ENCODE peak calls at places on chromosomes 3 and 15, in nine cellular contexts. One of them, this sample, is unnamed.

GRCh38 chr3:66816110-66816761 is 181.9 kb upstream of the KBTBD8 start:
- DNase-seq in NCI-H1436: peak
- DNase-seq in stomach: no peak
- DNase-seq in stromal cell of bone marrow: no peak
- DNase-seq in activated CD4-positive, alpha-beta T cell treated with anti-CD3 and anti-CD28 coated beads, Interleukin-2, amount 50 U/mL, for 24 hours: peak
- DNase-seq in central memory CD4-positive, alpha-beta T cell: peak
- DNase-seq in AG08395: peak
- DNase-seq in GM12865: peak
- DNase-seq in CD4-positive, CD25-positive, alpha-beta regulatory T cell: peak
- DNase-seq in this sample: no peak

GRCh38 chr3:123397921-123398785 is 50.7 kb downstream of the ADCY5 start:
- DNase-seq in NCI-H1436: no peak
- DNase-seq in stomach: no peak
- DNase-seq in stromal cell of bone marrow: no peak
- DNase-seq in activated CD4-positive, alpha-beta T cell treated with anti-CD3 and anti-CD28 coated beads, Interleukin-2, amount 50 U/mL, for 24 hours: no peak
- DNase-seq in central memory CD4-positive, alpha-beta T cell: no peak
- DNase-seq in AG08395: no peak
- DNase-seq in GM12865: no peak
- DNase-seq in CD4-positive, CD25-positive, alpha-beta regulatory T cell: no peak
- DNase-seq in this sample: no peak

GRCh38 chr3:122668930-122669730 is 11.5 kb upstream of the PARP14 start:
- DNase-seq in NCI-H1436: no peak
- DNase-seq in stomach: no peak
- DNase-seq in stromal cell of bone marrow: peak
- DNase-seq in activated CD4-positive, alpha-beta T cell treated with anti-CD3 and anti-CD28 coated beads, Interleukin-2, amount 50 U/mL, for 24 hours: peak
- DNase-seq in central memory CD4-positive, alpha-beta T cell: no peak
- DNase-seq in AG08395: peak
- DNase-seq in GM12865: peak
- DNase-seq in CD4-positive, CD25-positive, alpha-beta regulatory T cell: no peak
- DNase-seq in this sample: no peak

GRCh38 chr3:126259411-126260391 is 79.3 kb upstream of the ALDH1L1 start:
- DNase-seq in NCI-H1436: no peak
- DNase-seq in stomach: peak
- DNase-seq in stromal cell of bone marrow: no peak
- DNase-seq in activated CD4-positive, alpha-beta T cell treated with anti-CD3 and anti-CD28 coated beads, Interleukin-2, amount 50 U/mL, for 24 hours: no peak
- DNase-seq in central memory CD4-positive, alpha-beta T cell: no peak
- DNase-seq in AG08395: peak
- DNase-seq in GM12865: peak
- DNase-seq in CD4-positive, CD25-positive, alpha-beta regulatory T cell: no peak
- DNase-seq in this sample: peak

GRCh38 chr15:99135194-99135593 is 30.3 kb downstream of the SYNM start:
- DNase-seq in NCI-H1436: no peak
- DNase-seq in stomach: no peak
- DNase-seq in stromal cell of bone marrow: no peak
- DNase-seq in activated CD4-positive, alpha-beta T cell treated with anti-CD3 and anti-CD28 coated beads, Interleukin-2, amount 50 U/mL, for 24 hours: no peak
- DNase-seq in central memory CD4-positive, alpha-beta T cell: no peak
- DNase-seq in AG08395: no peak
- DNase-seq in GM12865: peak
- DNase-seq in CD4-positive, CD25-positive, alpha-beta regulatory T cell: no peak
- DNase-seq in this sample: no peak

GRCh38 chr3:126180477-126181397 is at the start of gene ALDH1L1:
- DNase-seq in NCI-H1436: no peak
- DNase-seq in stomach: peak
- DNase-seq in stromal cell of bone marrow: no peak
- DNase-seq in activated CD4-positive, alpha-beta T cell treated with anti-CD3 and anti-CD28 coated beads, Interleukin-2, amount 50 U/mL, for 24 hours: no peak
- DNase-seq in central memory CD4-positive, alpha-beta T cell: no peak
- DNase-seq in AG08395: no peak
- DNase-seq in GM12865: no peak
- DNase-seq in CD4-positive, CD25-positive, alpha-beta regulatory T cell: no peak
- DNase-seq in this sample: peak

GRCh38 chr15:56194035-56194434 is 49.6 kb downstream of the RFX7 start:
- DNase-seq in NCI-H1436: no peak
- DNase-seq in stomach: no peak
- DNase-seq in stromal cell of bone marrow: no peak
- DNase-seq in activated CD4-positive, alpha-beta T cell treated with anti-CD3 and anti-CD28 coated beads, Interleukin-2, amount 50 U/mL, for 24 hours: no peak
- DNase-seq in central memory CD4-positive, alpha-beta T cell: no peak
- DNase-seq in AG08395: no peak
- DNase-seq in GM12865: no peak
- DNase-seq in CD4-positive, CD25-positive, alpha-beta regulatory T cell: no peak
- DNase-seq in this sample: no peak

GRCh38 chr15:59587085-59587826 is 24.3 kb upstream of the GCNT3 start:
- DNase-seq in NCI-H1436: peak
- DNase-seq in stomach: no peak
- DNase-seq in stromal cell of bone marrow: no peak
- DNase-seq in activated CD4-positive, alpha-beta T cell treated with anti-CD3 and anti-CD28 coated beads, Interleukin-2, amount 50 U/mL, for 24 hours: no peak
- DNase-seq in central memory CD4-positive, alpha-beta T cell: no peak
- DNase-seq in AG08395: no peak
- DNase-seq in GM12865: no peak
- DNase-seq in CD4-positive, CD25-positive, alpha-beta regulatory T cell: no peak
- DNase-seq in this sample: no peak

GRCh38 chr3:16452265-16452664 is 61.2 kb downstream of the RFTN1 start:
- DNase-seq in NCI-H1436: no peak
- DNase-seq in stomach: no peak
- DNase-seq in stromal cell of bone marrow: no peak
- DNase-seq in activated CD4-positive, alpha-beta T cell treated with anti-CD3 and anti-CD28 coated beads, Interleukin-2, amount 50 U/mL, for 24 hours: no peak
- DNase-seq in central memory CD4-positive, alpha-beta T cell: no peak
- DNase-seq in AG08395: peak
- DNase-seq in GM12865: no peak
- DNase-seq in CD4-positive, CD25-positive, alpha-beta regulatory T cell: no peak
- DNase-seq in this sample: no peak

GRCh38 chr3:172177803-172178316 is 138.5 kb downstream of the FNDC3B start:
- DNase-seq in NCI-H1436: no peak
- DNase-seq in stomach: no peak
- DNase-seq in stromal cell of bone marrow: no peak
- DNase-seq in activated CD4-positive, alpha-beta T cell treated with anti-CD3 and anti-CD28 coated beads, Interleukin-2, amount 50 U/mL, for 24 hours: no peak
- DNase-seq in central memory CD4-positive, alpha-beta T cell: no peak
- DNase-seq in AG08395: no peak
- DNase-seq in GM12865: no peak
- DNase-seq in CD4-positive, CD25-positive, alpha-beta regulatory T cell: no peak
- DNase-seq in this sample: no peak

GRCh38 chr3:162391301-162391700 is 894.7 kb downstream of the OTOL1 start:
- DNase-seq in NCI-H1436: no peak
- DNase-seq in stomach: no peak
- DNase-seq in stromal cell of bone marrow: peak
- DNase-seq in activated CD4-positive, alpha-beta T cell treated with anti-CD3 and anti-CD28 coated beads, Interleukin-2, amount 50 U/mL, for 24 hours: no peak
- DNase-seq in central memory CD4-positive, alpha-beta T cell: no peak
- DNase-seq in AG08395: peak
- DNase-seq in GM12865: no peak
- DNase-seq in CD4-positive, CD25-positive, alpha-beta regulatory T cell: no peak
- DNase-seq in this sample: no peak

GRCh38 chr3:81339040-81339845 is 422.2 kb downstream of the GBE1 start:
- DNase-seq in NCI-H1436: no peak
- DNase-seq in stomach: no peak
- DNase-seq in stromal cell of bone marrow: no peak
- DNase-seq in activated CD4-positive, alpha-beta T cell treated with anti-CD3 and anti-CD28 coated beads, Interleukin-2, amount 50 U/mL, for 24 hours: no peak
- DNase-seq in central memory CD4-positive, alpha-beta T cell: no peak
- DNase-seq in AG08395: peak
- DNase-seq in GM12865: peak
- DNase-seq in CD4-positive, CD25-positive, alpha-beta regulatory T cell: no peak
- DNase-seq in this sample: no peak

GRCh38 chr15:51620647-51621046 is 1.9 kb downstream of the DMXL2 start:
- DNase-seq in NCI-H1436: no peak
- DNase-seq in stomach: no peak
- DNase-seq in stromal cell of bone marrow: no peak
- DNase-seq in activated CD4-positive, alpha-beta T cell treated with anti-CD3 and anti-CD28 coated beads, Interleukin-2, amount 50 U/mL, for 24 hours: no peak
- DNase-seq in central memory CD4-positive, alpha-beta T cell: no peak
- DNase-seq in AG08395: no peak
- DNase-seq in GM12865: peak
- DNase-seq in CD4-positive, CD25-positive, alpha-beta regulatory T cell: no peak
- DNase-seq in this sample: no peak

GRCh38 chr15:76903251-76903681 is 1.9 kb downstream of the SCAPER start:
- DNase-seq in NCI-H1436: peak
- DNase-seq in stomach: no peak
- DNase-seq in stromal cell of bone marrow: no peak
- DNase-seq in activated CD4-positive, alpha-beta T cell treated with anti-CD3 and anti-CD28 coated beads, Interleukin-2, amount 50 U/mL, for 24 hours: peak
- DNase-seq in central memory CD4-positive, alpha-beta T cell: peak
- DNase-seq in AG08395: peak
- DNase-seq in GM12865: peak
- DNase-seq in CD4-positive, CD25-positive, alpha-beta regulatory T cell: peak
- DNase-seq in this sample: no peak

GRCh38 chr15:45106002-45106790 is 7.8 kb downstream of the DUOX2 start:
- DNase-seq in NCI-H1436: no peak
- DNase-seq in stomach: peak
- DNase-seq in stromal cell of bone marrow: no peak
- DNase-seq in activated CD4-positive, alpha-beta T cell treated with anti-CD3 and anti-CD28 coated beads, Interleukin-2, amount 50 U/mL, for 24 hours: no peak
- DNase-seq in central memory CD4-positive, alpha-beta T cell: no peak
- DNase-seq in AG08395: no peak
- DNase-seq in GM12865: no peak
- DNase-seq in CD4-positive, CD25-positive, alpha-beta regulatory T cell: no peak
- DNase-seq in this sample: no peak

GRCh38 chr15:51227967-51228783 is 110.2 kb downstream of the CYP19A1 start:
- DNase-seq in NCI-H1436: peak
- DNase-seq in stomach: no peak
- DNase-seq in stromal cell of bone marrow: peak
- DNase-seq in activated CD4-positive, alpha-beta T cell treated with anti-CD3 and anti-CD28 coated beads, Interleukin-2, amount 50 U/mL, for 24 hours: peak
- DNase-seq in central memory CD4-positive, alpha-beta T cell: no peak
- DNase-seq in AG08395: peak
- DNase-seq in GM12865: peak
- DNase-seq in CD4-positive, CD25-positive, alpha-beta regulatory T cell: no peak
- DNase-seq in this sample: no peak

GRCh38 chr15:41281236-41281635 is 50.2 kb downstream of the CHP1 start:
- DNase-seq in NCI-H1436: no peak
- DNase-seq in stomach: no peak
- DNase-seq in stromal cell of bone marrow: peak
- DNase-seq in activated CD4-positive, alpha-beta T cell treated with anti-CD3 and anti-CD28 coated beads, Interleukin-2, amount 50 U/mL, for 24 hours: no peak
- DNase-seq in central memory CD4-positive, alpha-beta T cell: no peak
- DNase-seq in AG08395: peak
- DNase-seq in GM12865: no peak
- DNase-seq in CD4-positive, CD25-positive, alpha-beta regulatory T cell: no peak
- DNase-seq in this sample: no peak

GRCh38 chr3:111852540-111852939 is 6.5 kb upstream of the PHLDB2 start:
- DNase-seq in NCI-H1436: no peak
- DNase-seq in stomach: no peak
- DNase-seq in stromal cell of bone marrow: no peak
- DNase-seq in activated CD4-positive, alpha-beta T cell treated with anti-CD3 and anti-CD28 coated beads, Interleukin-2, amount 50 U/mL, for 24 hours: no peak
- DNase-seq in central memory CD4-positive, alpha-beta T cell: no peak
- DNase-seq in AG08395: no peak
- DNase-seq in GM12865: no peak
- DNase-seq in CD4-positive, CD25-positive, alpha-beta regulatory T cell: no peak
- DNase-seq in this sample: no peak

GRCh38 chr3:83523470-83524073 is 1435.2 kb upstream of the CADM2 start:
- DNase-seq in NCI-H1436: peak
- DNase-seq in stomach: no peak
- DNase-seq in stromal cell of bone marrow: peak
- DNase-seq in activated CD4-positive, alpha-beta T cell treated with anti-CD3 and anti-CD28 coated beads, Interleukin-2, amount 50 U/mL, for 24 hours: no peak
- DNase-seq in central memory CD4-positive, alpha-beta T cell: no peak
- DNase-seq in AG08395: no peak
- DNase-seq in GM12865: peak
- DNase-seq in CD4-positive, CD25-positive, alpha-beta regulatory T cell: no peak
- DNase-seq in this sample: no peak

GRCh38 chr3:130894130-130894872 is 417 bp downstream of the ATP2C1 start:
- DNase-seq in NCI-H1436: peak
- DNase-seq in stomach: peak
- DNase-seq in stromal cell of bone marrow: no peak
- DNase-seq in activated CD4-positive, alpha-beta T cell treated with anti-CD3 and anti-CD28 coated beads, Interleukin-2, amount 50 U/mL, for 24 hours: peak
- DNase-seq in central memory CD4-positive, alpha-beta T cell: peak
- DNase-seq in AG08395: peak
- DNase-seq in GM12865: peak
- DNase-seq in CD4-positive, CD25-positive, alpha-beta regulatory T cell: no peak
- DNase-seq in this sample: peak

GRCh38 chr3:97970131-97970530 is 2.1 kb downstream of the RIOX2 start:
- DNase-seq in NCI-H1436: no peak
- DNase-seq in stomach: no peak
- DNase-seq in stromal cell of bone marrow: no peak
- DNase-seq in activated CD4-positive, alpha-beta T cell treated with anti-CD3 and anti-CD28 coated beads, Interleukin-2, amount 50 U/mL, for 24 hours: no peak
- DNase-seq in central memory CD4-positive, alpha-beta T cell: no peak
- DNase-seq in AG08395: no peak
- DNase-seq in GM12865: no peak
- DNase-seq in CD4-positive, CD25-positive, alpha-beta regulatory T cell: no peak
- DNase-seq in this sample: no peak

GRCh38 chr3:31705726-31706125 is 173.0 kb downstream of the STT3B start:
- DNase-seq in NCI-H1436: no peak
- DNase-seq in stomach: no peak
- DNase-seq in stromal cell of bone marrow: no peak
- DNase-seq in activated CD4-positive, alpha-beta T cell treated with anti-CD3 and anti-CD28 coated beads, Interleukin-2, amount 50 U/mL, for 24 hours: no peak
- DNase-seq in central memory CD4-positive, alpha-beta T cell: no peak
- DNase-seq in AG08395: no peak
- DNase-seq in GM12865: no peak
- DNase-seq in CD4-positive, CD25-positive, alpha-beta regulatory T cell: no peak
- DNase-seq in this sample: no peak

GRCh38 chr3:87997298-87997697 is 61.5 kb downstream of the CGGBP1 start:
- DNase-seq in NCI-H1436: no peak
- DNase-seq in stomach: no peak
- DNase-seq in stromal cell of bone marrow: peak
- DNase-seq in activated CD4-positive, alpha-beta T cell treated with anti-CD3 and anti-CD28 coated beads, Interleukin-2, amount 50 U/mL, for 24 hours: peak
- DNase-seq in central memory CD4-positive, alpha-beta T cell: peak
- DNase-seq in AG08395: no peak
- DNase-seq in GM12865: peak
- DNase-seq in CD4-positive, CD25-positive, alpha-beta regulatory T cell: no peak
- DNase-seq in this sample: no peak

GRCh38 chr15:58273104-58273503 is 134.9 kb downstream of the AQP9 start:
- DNase-seq in NCI-H1436: no peak
- DNase-seq in stomach: no peak
- DNase-seq in stromal cell of bone marrow: no peak
- DNase-seq in activated CD4-positive, alpha-beta T cell treated with anti-CD3 and anti-CD28 coated beads, Interleukin-2, amount 50 U/mL, for 24 hours: no peak
- DNase-seq in central memory CD4-positive, alpha-beta T cell: no peak
- DNase-seq in AG08395: no peak
- DNase-seq in GM12865: no peak
- DNase-seq in CD4-positive, CD25-positive, alpha-beta regulatory T cell: no peak
- DNase-seq in this sample: no peak

GRCh38 chr3:184160456-184160855 is 5.3 kb downstream of the DVL3 start:
- DNase-seq in NCI-H1436: no peak
- DNase-seq in stomach: no peak
- DNase-seq in stromal cell of bone marrow: no peak
- DNase-seq in activated CD4-positive, alpha-beta T cell treated with anti-CD3 and anti-CD28 coated beads, Interleukin-2, amount 50 U/mL, for 24 hours: no peak
- DNase-seq in central memory CD4-positive, alpha-beta T cell: no peak
- DNase-seq in AG08395: peak
- DNase-seq in GM12865: peak
- DNase-seq in CD4-positive, CD25-positive, alpha-beta regulatory T cell: no peak
- DNase-seq in this sample: no peak

GRCh38 chr15:33021806-33022389 is 172.6 kb downstream of the FMN1 start:
- DNase-seq in NCI-H1436: peak
- DNase-seq in stomach: no peak
- DNase-seq in stromal cell of bone marrow: no peak
- DNase-seq in activated CD4-positive, alpha-beta T cell treated with anti-CD3 and anti-CD28 coated beads, Interleukin-2, amount 50 U/mL, for 24 hours: no peak
- DNase-seq in central memory CD4-positive, alpha-beta T cell: no peak
- DNase-seq in AG08395: peak
- DNase-seq in GM12865: peak
- DNase-seq in CD4-positive, CD25-positive, alpha-beta regulatory T cell: peak
- DNase-seq in this sample: no peak

GRCh38 chr3:67468511-67468910 is 185.9 kb downstream of the SUCLG2 start:
- DNase-seq in NCI-H1436: no peak
- DNase-seq in stomach: no peak
- DNase-seq in stromal cell of bone marrow: no peak
- DNase-seq in activated CD4-positive, alpha-beta T cell treated with anti-CD3 and anti-CD28 coated beads, Interleukin-2, amount 50 U/mL, for 24 hours: no peak
- DNase-seq in central memory CD4-positive, alpha-beta T cell: no peak
- DNase-seq in AG08395: no peak
- DNase-seq in GM12865: no peak
- DNase-seq in CD4-positive, CD25-positive, alpha-beta regulatory T cell: no peak
- DNase-seq in this sample: no peak

GRCh38 chr3:124266517-124266916 is 274.6 kb upstream of the ROPN1 start:
- DNase-seq in NCI-H1436: peak
- DNase-seq in stomach: no peak
- DNase-seq in stromal cell of bone marrow: no peak
- DNase-seq in activated CD4-positive, alpha-beta T cell treated with anti-CD3 and anti-CD28 coated beads, Interleukin-2, amount 50 U/mL, for 24 hours: no peak
- DNase-seq in central memory CD4-positive, alpha-beta T cell: no peak
- DNase-seq in AG08395: no peak
- DNase-seq in GM12865: no peak
- DNase-seq in CD4-positive, CD25-positive, alpha-beta regulatory T cell: no peak
- DNase-seq in this sample: no peak

GRCh38 chr3:183825380-183826161 is at the start of gene MAP6D1:
- DNase-seq in NCI-H1436: peak
- DNase-seq in stomach: no peak
- DNase-seq in stromal cell of bone marrow: no peak
- DNase-seq in activated CD4-positive, alpha-beta T cell treated with anti-CD3 and anti-CD28 coated beads, Interleukin-2, amount 50 U/mL, for 24 hours: peak
- DNase-seq in central memory CD4-positive, alpha-beta T cell: peak
- DNase-seq in AG08395: peak
- DNase-seq in GM12865: peak
- DNase-seq in CD4-positive, CD25-positive, alpha-beta regulatory T cell: peak
- DNase-seq in this sample: peak

GRCh38 chr3:46690798-46691197 is 2.7 kb downstream of the ALS2CL start:
- DNase-seq in NCI-H1436: no peak
- DNase-seq in stomach: peak
- DNase-seq in stromal cell of bone marrow: no peak
- DNase-seq in activated CD4-positive, alpha-beta T cell treated with anti-CD3 and anti-CD28 coated beads, Interleukin-2, amount 50 U/mL, for 24 hours: no peak
- DNase-seq in central memory CD4-positive, alpha-beta T cell: no peak
- DNase-seq in AG08395: peak
- DNase-seq in GM12865: no peak
- DNase-seq in CD4-positive, CD25-positive, alpha-beta regulatory T cell: no peak
- DNase-seq in this sample: no peak

GRCh38 chr3:194261581-194262063 is 89.5 kb downstream of the CPN2 start:
- DNase-seq in NCI-H1436: no peak
- DNase-seq in stomach: peak
- DNase-seq in stromal cell of bone marrow: no peak
- DNase-seq in activated CD4-positive, alpha-beta T cell treated with anti-CD3 and anti-CD28 coated beads, Interleukin-2, amount 50 U/mL, for 24 hours: no peak
- DNase-seq in central memory CD4-positive, alpha-beta T cell: no peak
- DNase-seq in AG08395: no peak
- DNase-seq in GM12865: no peak
- DNase-seq in CD4-positive, CD25-positive, alpha-beta regulatory T cell: no peak
- DNase-seq in this sample: no peak